ENCODE peak calls at places on chromosome 21, in ten cellular contexts. One of them, this sample, is unnamed.

GRCh38 chr21:42218836-42219605 is at the start of gene ABCG1:
- DNase-seq in activated CD4-positive, alpha-beta T cell treated with anti-CD3 and anti-CD28 coated beads, Interleukin-2, amount 50 U/mL, for 48 hours: peak
- DNase-seq in SHP77: no peak
- DNase-seq in NCI-H345: peak
- DNase-seq in lower leg skin: peak
- DNase-seq in stimulated activated CD4-positive, alpha-beta T cell treated with anti-CD3 and anti-CD28 coated beads, TNF-alpha, amount 100 ng/mL, for 1 hour: no peak
- DNase-seq in GM03348: peak
- DNase-seq in AG09319: no peak
- DNase-seq in stimulated activated naive B cell treated with anti-CD40 and anti-IgM and Interleukin-4, amounts not matched to agents 10 μg/mL and 1 μg/mL and 100 μg/mL, for 72 hours: no peak
- DNase-seq in M059J: no peak
- DNase-seq in this sample: peak

GRCh38 chr21:14900611-14901010 is 164.2 kb downstream of the NRIP1 start:
- DNase-seq in activated CD4-positive, alpha-beta T cell treated with anti-CD3 and anti-CD28 coated beads, Interleukin-2, amount 50 U/mL, for 48 hours: no peak
- DNase-seq in SHP77: no peak
- DNase-seq in NCI-H345: no peak
- DNase-seq in lower leg skin: no peak
- DNase-seq in stimulated activated CD4-positive, alpha-beta T cell treated with anti-CD3 and anti-CD28 coated beads, TNF-alpha, amount 100 ng/mL, for 1 hour: no peak
- DNase-seq in GM03348: peak
- DNase-seq in AG09319: no peak
- DNase-seq in stimulated activated naive B cell treated with anti-CD40 and anti-IgM and Interleukin-4, amounts not matched to agents 10 μg/mL and 1 μg/mL and 100 μg/mL, for 72 hours: no peak
- DNase-seq in M059J: peak
- DNase-seq in this sample: peak

GRCh38 chr21:44989538-44989888 is 49.7 kb downstream of the SLX9 start:
- DNase-seq in activated CD4-positive, alpha-beta T cell treated with anti-CD3 and anti-CD28 coated beads, Interleukin-2, amount 50 U/mL, for 48 hours: no peak
- DNase-seq in SHP77: no peak
- DNase-seq in NCI-H345: no peak
- DNase-seq in lower leg skin: no peak
- DNase-seq in stimulated activated CD4-positive, alpha-beta T cell treated with anti-CD3 and anti-CD28 coated beads, TNF-alpha, amount 100 ng/mL, for 1 hour: no peak
- DNase-seq in GM03348: no peak
- DNase-seq in AG09319: no peak
- DNase-seq in stimulated activated naive B cell treated with anti-CD40 and anti-IgM and Interleukin-4, amounts not matched to agents 10 μg/mL and 1 μg/mL and 100 μg/mL, for 72 hours: no peak
- DNase-seq in M059J: peak
- DNase-seq in this sample: peak

GRCh38 chr21:18913914-18914313 is 510.3 kb upstream of the TMPRSS15 start:
- DNase-seq in activated CD4-positive, alpha-beta T cell treated with anti-CD3 and anti-CD28 coated beads, Interleukin-2, amount 50 U/mL, for 48 hours: no peak
- DNase-seq in SHP77: no peak
- DNase-seq in NCI-H345: no peak
- DNase-seq in lower leg skin: no peak
- DNase-seq in stimulated activated CD4-positive, alpha-beta T cell treated with anti-CD3 and anti-CD28 coated beads, TNF-alpha, amount 100 ng/mL, for 1 hour: no peak
- DNase-seq in GM03348: no peak
- DNase-seq in AG09319: no peak
- DNase-seq in stimulated activated naive B cell treated with anti-CD40 and anti-IgM and Interleukin-4, amounts not matched to agents 10 μg/mL and 1 μg/mL and 100 μg/mL, for 72 hours: no peak
- DNase-seq in M059J: no peak
- DNase-seq in this sample: no peak

GRCh38 chr21:42527489-42528158 is 14.0 kb downstream of the SLC37A1 start:
- DNase-seq in activated CD4-positive, alpha-beta T cell treated with anti-CD3 and anti-CD28 coated beads, Interleukin-2, amount 50 U/mL, for 48 hours: peak
- DNase-seq in SHP77: no peak
- DNase-seq in NCI-H345: no peak
- DNase-seq in lower leg skin: peak
- DNase-seq in stimulated activated CD4-positive, alpha-beta T cell treated with anti-CD3 and anti-CD28 coated beads, TNF-alpha, amount 100 ng/mL, for 1 hour: no peak
- DNase-seq in GM03348: no peak
- DNase-seq in AG09319: no peak
- DNase-seq in stimulated activated naive B cell treated with anti-CD40 and anti-IgM and Interleukin-4, amounts not matched to agents 10 μg/mL and 1 μg/mL and 100 μg/mL, for 72 hours: no peak
- DNase-seq in M059J: no peak
- DNase-seq in this sample: no peak

GRCh38 chr21:32257952-32258785 is 20.7 kb downstream of the MIS18A start:
- DNase-seq in activated CD4-positive, alpha-beta T cell treated with anti-CD3 and anti-CD28 coated beads, Interleukin-2, amount 50 U/mL, for 48 hours: peak
- DNase-seq in SHP77: peak
- DNase-seq in NCI-H345: peak
- DNase-seq in lower leg skin: peak
- DNase-seq in stimulated activated CD4-positive, alpha-beta T cell treated with anti-CD3 and anti-CD28 coated beads, TNF-alpha, amount 100 ng/mL, for 1 hour: no peak
- DNase-seq in GM03348: peak
- DNase-seq in AG09319: peak
- DNase-seq in stimulated activated naive B cell treated with anti-CD40 and anti-IgM and Interleukin-4, amounts not matched to agents 10 μg/mL and 1 μg/mL and 100 μg/mL, for 72 hours: peak
- DNase-seq in M059J: peak
- DNase-seq in this sample: peak

GRCh38 chr21:41207401-41208388 is 39.7 kb downstream of the BACE2 start:
- DNase-seq in activated CD4-positive, alpha-beta T cell treated with anti-CD3 and anti-CD28 coated beads, Interleukin-2, amount 50 U/mL, for 48 hours: no peak
- DNase-seq in SHP77: peak
- DNase-seq in NCI-H345: peak
- DNase-seq in lower leg skin: no peak
- DNase-seq in stimulated activated CD4-positive, alpha-beta T cell treated with anti-CD3 and anti-CD28 coated beads, TNF-alpha, amount 100 ng/mL, for 1 hour: no peak
- DNase-seq in GM03348: peak
- DNase-seq in AG09319: peak
- DNase-seq in stimulated activated naive B cell treated with anti-CD40 and anti-IgM and Interleukin-4, amounts not matched to agents 10 μg/mL and 1 μg/mL and 100 μg/mL, for 72 hours: no peak
- DNase-seq in M059J: no peak
- DNase-seq in this sample: peak

GRCh38 chr21:29074007-29074376 is 544 bp upstream of the CCT8 start:
- DNase-seq in activated CD4-positive, alpha-beta T cell treated with anti-CD3 and anti-CD28 coated beads, Interleukin-2, amount 50 U/mL, for 48 hours: no peak
- DNase-seq in SHP77: no peak
- DNase-seq in NCI-H345: no peak
- DNase-seq in lower leg skin: no peak
- DNase-seq in stimulated activated CD4-positive, alpha-beta T cell treated with anti-CD3 and anti-CD28 coated beads, TNF-alpha, amount 100 ng/mL, for 1 hour: no peak
- DNase-seq in GM03348: no peak
- DNase-seq in AG09319: no peak
- DNase-seq in stimulated activated naive B cell treated with anti-CD40 and anti-IgM and Interleukin-4, amounts not matched to agents 10 μg/mL and 1 μg/mL and 100 μg/mL, for 72 hours: no peak
- DNase-seq in M059J: no peak
- DNase-seq in this sample: no peak

GRCh38 chr21:30480145-30480544 is at the start of gene KRTAP19-1:
- DNase-seq in activated CD4-positive, alpha-beta T cell treated with anti-CD3 and anti-CD28 coated beads, Interleukin-2, amount 50 U/mL, for 48 hours: no peak
- DNase-seq in SHP77: no peak
- DNase-seq in NCI-H345: no peak
- DNase-seq in lower leg skin: no peak
- DNase-seq in stimulated activated CD4-positive, alpha-beta T cell treated with anti-CD3 and anti-CD28 coated beads, TNF-alpha, amount 100 ng/mL, for 1 hour: no peak
- DNase-seq in GM03348: no peak
- DNase-seq in AG09319: no peak
- DNase-seq in stimulated activated naive B cell treated with anti-CD40 and anti-IgM and Interleukin-4, amounts not matched to agents 10 μg/mL and 1 μg/mL and 100 μg/mL, for 72 hours: no peak
- DNase-seq in M059J: no peak
- DNase-seq in this sample: no peak

GRCh38 chr21:35478096-35479080 is 429.3 kb upstream of the RUNX1 start:
- DNase-seq in activated CD4-positive, alpha-beta T cell treated with anti-CD3 and anti-CD28 coated beads, Interleukin-2, amount 50 U/mL, for 48 hours: no peak
- DNase-seq in SHP77: no peak
- DNase-seq in NCI-H345: no peak
- DNase-seq in lower leg skin: no peak
- DNase-seq in stimulated activated CD4-positive, alpha-beta T cell treated with anti-CD3 and anti-CD28 coated beads, TNF-alpha, amount 100 ng/mL, for 1 hour: no peak
- DNase-seq in GM03348: no peak
- DNase-seq in AG09319: no peak
- DNase-seq in stimulated activated naive B cell treated with anti-CD40 and anti-IgM and Interleukin-4, amounts not matched to agents 10 μg/mL and 1 μg/mL and 100 μg/mL, for 72 hours: no peak
- DNase-seq in M059J: peak
- DNase-seq in this sample: peak

GRCh38 chr21:45869121-45870007 is 112.2 kb upstream of the COL6A1 start:
- DNase-seq in activated CD4-positive, alpha-beta T cell treated with anti-CD3 and anti-CD28 coated beads, Interleukin-2, amount 50 U/mL, for 48 hours: no peak
- DNase-seq in SHP77: no peak
- DNase-seq in NCI-H345: no peak
- DNase-seq in lower leg skin: peak
- DNase-seq in stimulated activated CD4-positive, alpha-beta T cell treated with anti-CD3 and anti-CD28 coated beads, TNF-alpha, amount 100 ng/mL, for 1 hour: no peak
- DNase-seq in GM03348: peak
- DNase-seq in AG09319: no peak
- DNase-seq in stimulated activated naive B cell treated with anti-CD40 and anti-IgM and Interleukin-4, amounts not matched to agents 10 μg/mL and 1 μg/mL and 100 μg/mL, for 72 hours: no peak
- DNase-seq in M059J: peak
- DNase-seq in this sample: peak

GRCh38 chr21:41477641-41478318 is 30.2 kb downstream of the TMPRSS2 start:
- DNase-seq in activated CD4-positive, alpha-beta T cell treated with anti-CD3 and anti-CD28 coated beads, Interleukin-2, amount 50 U/mL, for 48 hours: no peak
- DNase-seq in SHP77: no peak
- DNase-seq in NCI-H345: peak
- DNase-seq in lower leg skin: no peak
- DNase-seq in stimulated activated CD4-positive, alpha-beta T cell treated with anti-CD3 and anti-CD28 coated beads, TNF-alpha, amount 100 ng/mL, for 1 hour: no peak
- DNase-seq in GM03348: no peak
- DNase-seq in AG09319: no peak
- DNase-seq in stimulated activated naive B cell treated with anti-CD40 and anti-IgM and Interleukin-4, amounts not matched to agents 10 μg/mL and 1 μg/mL and 100 μg/mL, for 72 hours: no peak
- DNase-seq in M059J: peak
- DNase-seq in this sample: no peak

This sample was measured in cardiac fibroblast.